ENCODE peak calls at places on chromosomes 7 and 10, in five cellular contexts. One of them, this sample, is unnamed.

GRCh38 chr10:77099136-77099535 is 538.5 kb downstream of the KCNMA1 start:
- DNase-seq in astrocyte: no peak
- DNase-seq in neural progenitor cell: no peak
- DNase-seq in suprapubic skin: no peak
- DNase-seq in H9: no peak
- DNase-seq in this sample: no peak

GRCh38 chr7:68783671-68784070 is 814.6 kb upstream of the AUTS2 start:
- DNase-seq in astrocyte: peak
- DNase-seq in neural progenitor cell: no peak
- DNase-seq in suprapubic skin: no peak
- DNase-seq in H9: no peak
- DNase-seq in this sample: no peak

GRCh38 chr7:116591202-116592040 is 66.6 kb downstream of the CAV1 start:
- DNase-seq in astrocyte: no peak
- DNase-seq in neural progenitor cell: no peak
- DNase-seq in suprapubic skin: no peak
- DNase-seq in H9: no peak
- DNase-seq in this sample: no peak

GRCh38 chr10:86295351-86295750 is 71.2 kb downstream of the GRID1 start:
- DNase-seq in astrocyte: no peak
- DNase-seq in neural progenitor cell: no peak
- DNase-seq in suprapubic skin: no peak
- DNase-seq in H9: peak
- DNase-seq in this sample: no peak

GRCh38 chr7:81339946-81340345 is 421.1 kb upstream of the SEMA3C start:
- DNase-seq in astrocyte: no peak
- DNase-seq in neural progenitor cell: no peak
- DNase-seq in suprapubic skin: no peak
- DNase-seq in H9: no peak
- DNase-seq in this sample: no peak

GRCh38 chr10:114631678-114632417 is 26.2 kb downstream of the ABLIM1 start:
- DNase-seq in astrocyte: no peak
- DNase-seq in neural progenitor cell: peak
- DNase-seq in suprapubic skin: no peak
- DNase-seq in H9: peak
- DNase-seq in this sample: no peak

GRCh38 chr7:75624134-75624832 is 114.5 kb downstream of the HIP1 start:
- DNase-seq in astrocyte: peak
- DNase-seq in neural progenitor cell: no peak
- DNase-seq in suprapubic skin: no peak
- DNase-seq in H9: no peak
- DNase-seq in this sample: peak

GRCh38 chr10:26857991-26858706 is 2.6 kb downstream of the ABI1 start:
- DNase-seq in astrocyte: peak
- DNase-seq in neural progenitor cell: no peak
- DNase-seq in suprapubic skin: no peak
- DNase-seq in H9: no peak
- DNase-seq in this sample: no peak

GRCh38 chr10:104351067-104351681 is 2.5 kb upstream of the CFAP58 start:
- DNase-seq in astrocyte: peak
- DNase-seq in neural progenitor cell: no peak
- DNase-seq in suprapubic skin: no peak
- DNase-seq in H9: no peak
- DNase-seq in this sample: no peak

GRCh38 chr7:143205560-143206293 is 16.1 kb upstream of the TAS2R40 start:
- DNase-seq in astrocyte: peak
- DNase-seq in neural progenitor cell: no peak
- DNase-seq in suprapubic skin: no peak
- DNase-seq in H9: no peak
- DNase-seq in this sample: no peak

GRCh38 chr10:6101181-6101580 is 12.3 kb downstream of the RBM17 start:
- DNase-seq in astrocyte: no peak
- DNase-seq in neural progenitor cell: no peak
- DNase-seq in suprapubic skin: no peak
- DNase-seq in H9: no peak
- DNase-seq in this sample: no peak

GRCh38 chr10:86104611-86105145 is 261.9 kb downstream of the GRID1 start:
- DNase-seq in astrocyte: no peak
- DNase-seq in neural progenitor cell: no peak
- DNase-seq in suprapubic skin: no peak
- DNase-seq in H9: no peak
- DNase-seq in this sample: no peak

GRCh38 chr10:71015674-71016073 is 127.3 kb upstream of the PCBD1 start:
- DNase-seq in astrocyte: no peak
- DNase-seq in neural progenitor cell: no peak
- DNase-seq in suprapubic skin: no peak
- DNase-seq in H9: no peak
- DNase-seq in this sample: no peak

GRCh38 chr7:46625032-46625431 is 704.0 kb upstream of the IGFBP3 start:
- DNase-seq in astrocyte: no peak
- DNase-seq in neural progenitor cell: peak
- DNase-seq in suprapubic skin: no peak
- DNase-seq in H9: no peak
- DNase-seq in this sample: no peak

GRCh38 chr10:24519950-24520349 is 203.7 kb downstream of the ARHGAP21 start:
- DNase-seq in astrocyte: no peak
- DNase-seq in neural progenitor cell: peak
- DNase-seq in suprapubic skin: no peak
- DNase-seq in H9: peak
- DNase-seq in this sample: no peak

GRCh38 chr10:3031490-3031889 is 35.9 kb upstream of the PFKP start:
- DNase-seq in astrocyte: no peak
- DNase-seq in neural progenitor cell: no peak
- DNase-seq in suprapubic skin: no peak
- DNase-seq in H9: no peak
- DNase-seq in this sample: no peak

GRCh38 chr10:99766282-99766681 is 16.2 kb upstream of the ABCC2 start:
- DNase-seq in astrocyte: no peak
- DNase-seq in neural progenitor cell: no peak
- DNase-seq in suprapubic skin: no peak
- DNase-seq in H9: no peak
- DNase-seq in this sample: no peak

GRCh38 chr7:152144557-152145245 is 119.2 kb downstream of the GALNT11 start:
- DNase-seq in astrocyte: no peak
- DNase-seq in neural progenitor cell: no peak
- DNase-seq in suprapubic skin: no peak
- DNase-seq in H9: no peak
- DNase-seq in this sample: no peak

GRCh38 chr10:114246679-114247305 is 7.7 kb downstream of the VWA2 start:
- DNase-seq in astrocyte: peak
- DNase-seq in neural progenitor cell: no peak
- DNase-seq in suprapubic skin: no peak
- DNase-seq in H9: no peak
- DNase-seq in this sample: no peak

GRCh38 chr7:88276605-88277153 is 30.0 kb downstream of the STEAP4 start:
- DNase-seq in astrocyte: no peak
- DNase-seq in neural progenitor cell: no peak
- DNase-seq in suprapubic skin: no peak
- DNase-seq in H9: no peak
- DNase-seq in this sample: no peak

GRCh38 chr7:5598261-5598761 is 174.7 kb upstream of the TNRC18 start:
- DNase-seq in astrocyte: peak
- DNase-seq in neural progenitor cell: peak
- DNase-seq in suprapubic skin: no peak
- DNase-seq in H9: peak
- DNase-seq in this sample: no peak

GRCh38 chr7:123666492-123666891 is 10.8 kb downstream of the LMOD2 start:
- DNase-seq in astrocyte: no peak
- DNase-seq in neural progenitor cell: no peak
- DNase-seq in suprapubic skin: no peak
- DNase-seq in H9: no peak
- DNase-seq in this sample: no peak

GRCh38 chr10:81679291-81679690 is 195.7 kb upstream of the NRG3 start:
- DNase-seq in astrocyte: no peak
- DNase-seq in neural progenitor cell: no peak
- DNase-seq in suprapubic skin: no peak
- DNase-seq in H9: no peak
- DNase-seq in this sample: no peak

GRCh38 chr7:30743371-30744074 is 8.4 kb upstream of the INMT start:
- DNase-seq in astrocyte: no peak
- DNase-seq in neural progenitor cell: no peak
- DNase-seq in suprapubic skin: no peak
- DNase-seq in H9: no peak
- DNase-seq in this sample: no peak

GRCh38 chr10:21995557-21995956 is 8.0 kb downstream of the DNAJC1 start:
- DNase-seq in astrocyte: no peak
- DNase-seq in neural progenitor cell: no peak
- DNase-seq in suprapubic skin: no peak
- DNase-seq in H9: no peak
- DNase-seq in this sample: no peak

GRCh38 chr7:45082031-45082830 is 6.5 kb downstream of the NACAD start:
- DNase-seq in astrocyte: no peak
- DNase-seq in neural progenitor cell: no peak
- DNase-seq in suprapubic skin: no peak
- DNase-seq in H9: no peak
- DNase-seq in this sample: no peak

GRCh38 chr7:69228212-69228811 is 370.0 kb upstream of the AUTS2 start:
- DNase-seq in astrocyte: no peak
- DNase-seq in neural progenitor cell: no peak
- DNase-seq in suprapubic skin: no peak
- DNase-seq in H9: no peak
- DNase-seq in this sample: no peak

GRCh38 chr10:4835494-4835918 is 9.5 kb downstream of the AKR1E2 start:
- DNase-seq in astrocyte: no peak
- DNase-seq in neural progenitor cell: no peak
- DNase-seq in suprapubic skin: no peak
- DNase-seq in H9: no peak
- DNase-seq in this sample: no peak

DNA sequence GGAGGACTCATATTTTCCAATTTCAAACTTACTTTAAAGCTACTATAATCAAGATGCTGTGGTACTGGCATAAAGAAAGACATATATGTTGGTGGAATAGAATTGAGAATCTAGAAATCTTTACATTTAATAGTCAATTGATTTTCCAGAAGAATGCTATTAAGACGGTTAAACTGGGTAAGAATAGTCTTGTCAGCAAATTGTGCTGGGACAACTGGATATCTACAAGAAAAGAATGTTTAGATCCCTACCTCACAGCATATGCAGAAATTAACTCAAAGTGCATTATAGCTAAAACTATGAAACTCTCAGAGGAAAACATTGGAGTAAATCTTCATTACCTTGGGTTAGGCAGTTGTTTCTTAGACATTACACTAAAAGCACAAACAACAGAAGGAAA is 203.3 kb downstream of the SDK1 start:
- DNase-seq in astrocyte: no peak
- DNase-seq in neural progenitor cell: no peak
- DNase-seq in suprapubic skin: no peak
- DNase-seq in H9: no peak
- DNase-seq in this sample: no peak
- TF ChIP-seq CTCF in astrocyte: no peak
- TF ChIP-seq CTCF in neural progenitor cell: no peak
- TF ChIP-seq CTCF in suprapubic skin: no peak
- TF ChIP-seq CTCF in H9: no peak
- TF ChIP-seq CTCF in this sample: no peak

GRCh38 chr10:98516352-98516751 is 69.6 kb upstream of the HPS1 start:
- DNase-seq in astrocyte: no peak
- DNase-seq in neural progenitor cell: no peak
- DNase-seq in suprapubic skin: no peak
- DNase-seq in H9: no peak
- DNase-seq in this sample: no peak
- H3K27ac ChIP-seq in astrocyte: no peak
- H3K27ac ChIP-seq in neural progenitor cell: no peak
- H3K27ac ChIP-seq in suprapubic skin: no peak
- H3K27ac ChIP-seq in H9: no peak
- H3K27ac ChIP-seq in this sample: no peak

GRCh38 chr10:59227136-59227673 is 50.8 kb downstream of the PHYHIPL start:
- DNase-seq in astrocyte: no peak
- DNase-seq in neural progenitor cell: peak
- DNase-seq in suprapubic skin: no peak
- DNase-seq in H9: no peak
- DNase-seq in this sample: no peak
- TF ChIP-seq CTCF in astrocyte: no peak
- TF ChIP-seq CTCF in neural progenitor cell: peak
- TF ChIP-seq CTCF in suprapubic skin: no peak
- TF ChIP-seq CTCF in H9: no peak
- TF ChIP-seq CTCF in this sample: no peak

GRCh38 chr10:101789686-101790085 is 6.4 kb upstream of the NPM3 start:
- DNase-seq in astrocyte: no peak
- DNase-seq in neural progenitor cell: no peak
- DNase-seq in suprapubic skin: no peak
- DNase-seq in H9: no peak
- DNase-seq in this sample: no peak
- H3K27ac ChIP-seq in astrocyte: no peak
- H3K27ac ChIP-seq in neural progenitor cell: no peak
- H3K27ac ChIP-seq in suprapubic skin: no peak
- H3K27ac ChIP-seq in H9: no peak
- H3K27ac ChIP-seq in this sample: no peak

GRCh38 chr7:144787127-144787526 is 48.7 kb downstream of the TPK1 start:
- DNase-seq in astrocyte: no peak
- DNase-seq in neural progenitor cell: no peak
- DNase-seq in suprapubic skin: no peak
- DNase-seq in H9: no peak
- DNase-seq in this sample: no peak
- TF ChIP-seq CTCF in astrocyte: no peak
- TF ChIP-seq CTCF in neural progenitor cell: peak
- TF ChIP-seq CTCF in suprapubic skin: peak
- TF ChIP-seq CTCF in H9: peak
- TF ChIP-seq CTCF in this sample: no peak

GRCh38 chr10:1570652-1571051 is 166.7 kb downstream of the ADARB2 start:
- DNase-seq in astrocyte: no peak
- DNase-seq in neural progenitor cell: peak
- DNase-seq in suprapubic skin: no peak
- DNase-seq in H9: peak
- DNase-seq in this sample: no peak
- H3K27ac ChIP-seq in astrocyte: no peak
- H3K27ac ChIP-seq in neural progenitor cell: no peak
- H3K27ac ChIP-seq in suprapubic skin: no peak
- H3K27ac ChIP-seq in H9: no peak
- H3K27ac ChIP-seq in this sample: no peak

This sample was measured in AG04450.